ENCODE peak calls at places on chromosomes 2 and 18, in seven cellular contexts. Y, D, A, R, O, E and P are unnamed samples.

GRCh38 chr2:170763232-170763631 is 6.9 kb upstream of the ERICH2 start:
- DNase-seq in Y (no peak), D (no peak), A (no peak), R (no peak), O (no peak), E (no peak), P (no peak)

GRCh38 chr2:9630001-9630749 is 622 bp downstream of the YWHAQ start:
- DNase-seq in Y (peak; percentile 92), D (peak; percentile 54), A (peak; percentile 72), R (peak; percentile 55), O (peak; percentile 81), E (peak; percentile 67), P (peak; percentile 61)

GRCh38 chr18:53408271-53408670 is 816.2 kb downstream of the MBD2 start:
- DNase-seq in Y (no peak), D (no peak), A (no peak), R (no peak), O (no peak), E (no peak), P (no peak)

GRCh38 chr2:227038550-227039189 is 125.3 kb downstream of the COL4A4 start:
- DNase-seq in Y (no peak), D (no peak), A (no peak), R (no peak), O (no peak), E (no peak), P (no peak)

GRCh38 chr2:111185496-111186022 is 64.8 kb downstream of the BCL2L11 start:
- DNase-seq in Y (no peak), D (no peak), A (no peak), R (no peak), O (no peak), E (no peak), P (no peak)

GRCh38 chr18:9876867-9877654 is 8.7 kb upstream of the TXNDC2 start:
- DNase-seq in Y (peak; percentile 27), D (peak; percentile 89), A (peak; percentile 81), R (peak; percentile 38), O (no peak), E (peak; percentile 92), P (peak; percentile 77)

GRCh38 chr2:46260305-46260704 is 36.9 kb upstream of the EPAS1 start:
- DNase-seq in Y (no peak), D (peak; percentile 34), A (no peak), R (no peak), O (no peak), E (no peak), P (peak; percentile 16)

GRCh38 chr18:21441670-21442069 is 158.8 kb downstream of the ESCO1 start:
- DNase-seq in Y (no peak), D (no peak), A (no peak), R (no peak), O (no peak), E (no peak), P (no peak)

GRCh38 chr18:55781481-55781957 is 193.5 kb upstream of the TCF4 start:
- DNase-seq in Y (peak; percentile 83), D (peak; percentile 79), A (peak; percentile 44), R (peak; percentile 41), O (no peak), E (peak; percentile 93), P (peak; percentile 52)
- TF ChIP-seq CTCF in Y (peak; percentile 90), D (peak; percentile 91), A (peak; percentile 67), R (peak; percentile 48), O (peak; percentile 30), E (peak; percentile 90), P (peak; percentile 85)

GRCh38 chr2:85751627-85752026 is 2.2 kb upstream of the ATOH8 start:
- DNase-seq in Y (no peak), D (no peak), A (no peak), R (no peak), O (no peak), E (no peak), P (no peak)
- H3K4me3 ChIP-seq in Y (no peak overlapping the region), D (no peak overlapping the region), A (no peak overlapping the region), R (no peak overlapping the region), O (no peak overlapping the region), E (no peak overlapping the region), P (no peak overlapping the region)

GRCh38 chr18:58069104-58069503 is 25.1 kb downstream of the NEDD4L start:
- DNase-seq in Y (no peak), D (no peak), A (no peak), R (no peak), O (no peak), E (no peak), P (no peak)

GRCh38 chr18:58064406-58064998 is 20.5 kb downstream of the NEDD4L start:
- DNase-seq in Y (no peak), D (no peak), A (no peak), R (no peak), O (no peak), E (no peak), P (no peak)

GRCh38 chr18:58069721-58070292 is 25.8 kb downstream of the NEDD4L start:
- DNase-seq in Y (peak; percentile 69), D (no peak), A (no peak), R (no peak), O (no peak), E (no peak), P (no peak)

DNA sequence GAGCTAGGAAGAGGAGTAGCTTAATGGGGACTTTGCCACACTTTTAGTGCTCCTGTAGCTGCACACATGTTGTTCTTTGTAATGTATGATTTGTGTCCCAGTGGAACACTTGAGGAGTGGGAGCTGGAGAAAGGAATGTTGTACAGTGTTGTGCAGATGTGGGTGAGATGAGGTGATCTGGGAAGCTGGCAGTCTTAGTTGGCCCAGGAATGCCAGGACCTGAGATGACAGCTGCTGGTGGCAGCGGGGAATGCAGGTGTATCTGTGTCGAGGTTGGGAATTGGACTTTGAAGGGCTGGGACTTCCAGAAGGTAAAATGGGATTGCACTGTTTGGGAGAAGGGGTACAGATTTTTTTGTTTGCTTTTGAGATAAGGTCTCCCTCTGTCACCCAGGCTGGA is 23.6 kb downstream of the NEDD4L start:
- DNase-seq in Y (peak; percentile 32), D (no peak), A (no peak), R (no peak), O (no peak), E (no peak), P (no peak)
- TF ChIP-seq CTCF in Y (peak; percentile 22), D (no peak), A (no peak), R (no peak), O (no peak), E (no peak), P (no peak)

GRCh38 chr18:7945882-7946281 is 378.8 kb downstream of the PTPRM start:
- DNase-seq in Y (no peak), D (peak; percentile 96), A (peak; percentile 84), R (no peak), O (no peak), E (peak; percentile 95), P (peak; percentile 91)
- H3K4me3 ChIP-seq in Y (no peak overlapping the region), D (no peak overlapping the region), A (peak overlapping the region; percentile 31), R (no peak overlapping the region), O (no peak overlapping the region), E (no peak overlapping the region), P (no peak overlapping the region)